ENCODE peak calls at places on chromosomes 13 and 19, in four cellular contexts. B, W, H and E are unnamed samples.

GRCh38 chr19:40776966-40777794 is 867 bp upstream of the RAB4B start:
- DNase-seq in B (peak), W (peak), H (peak), E (peak)

GRCh38 chr13:102856603-102857002 is 10.8 kb downstream of the ERCC5 start:
- DNase-seq in W (no peak), H (peak), B (no peak), E (no peak)

GRCh38 chr13:33057019-33057785 is 41.0 kb downstream of the KL start:
- DNase-seq in W (no peak), B (no peak), H (peak), E (peak)

GRCh38 chr13:105506463-105506862 is 1029.0 kb downstream of the EFNB2 start:
- DNase-seq in B (no peak), H (no peak), W (no peak), E (no peak)

GRCh38 chr13:98710521-98710920 is 42.0 kb downstream of the SLC15A1 start:
- DNase-seq in H (no peak), W (no peak), B (no peak), E (no peak)

GRCh38 chr13:78298657-78299056 is 304.7 kb downstream of the POU4F1 start:
- DNase-seq in B (no peak), W (no peak), H (peak), E (no peak)

GRCh38 chr13:35744566-35745203 is 268.2 kb upstream of the MAB21L1 start:
- DNase-seq in B (no peak), H (no peak), W (no peak), E (peak)

GRCh38 chr13:38883783-38884182 is 106.8 kb downstream of the STOML3 start:
- DNase-seq in B (no peak), W (no peak), H (peak), E (no peak)

GRCh38 chr19:49857061-49857833 is 6.3 kb downstream of the PTOV1 start:
- DNase-seq in B (no peak), W (no peak), H (no peak), E (no peak)

GRCh38 chr13:74891610-74892009 is 590.4 kb downstream of the TBC1D4 start:
- DNase-seq in B (no peak), W (no peak), H (peak), E (peak)

GRCh38 chr13:86932935-86933334 is 738.2 kb upstream of the SLITRK5 start:
- DNase-seq in W (no peak), B (no peak), H (no peak), E (no peak)

GRCh38 chr19:43553656-43554055 is 20.7 kb downstream of the ZNF575 start:
- DNase-seq in W (no peak), B (no peak), H (no peak), E (no peak)

GRCh38 chr19:43623889-43624670 is 4.7 kb upstream of the ZNF428 start:
- DNase-seq in H (no peak), B (no peak), W (no peak), E (no peak)

GRCh38 chr19:11519138-11519537 is 9.8 kb downstream of the ECSIT start:
- DNase-seq in B (no peak), W (no peak), H (no peak), E (no peak)

GRCh38 chr13:25538276-25538675 is 166.5 kb downstream of the ATP8A2 start:
- DNase-seq in H (no peak), B (no peak), W (no peak), E (no peak)

GRCh38 chr13:46031581-46032263 is 20.8 kb downstream of the ZC3H13 start:
- DNase-seq in W (no peak), B (no peak), H (no peak), E (no peak)

GRCh38 chr19:13621413-13621812 is 115.1 kb upstream of the CACNA1A start:
- DNase-seq in W (no peak), H (peak), B (no peak), E (peak)

GRCh38 chr19:3013261-3013725 is 15.8 kb downstream of the TLE2 start:
- DNase-seq in B (no peak), W (no peak), H (no peak), E (no peak)

GRCh38 chr19:7831452-7831851 is 1.4 kb downstream of the EVI5L start:
- DNase-seq in W (no peak), B (no peak), H (peak), E (peak)

GRCh38 chr19:5789201-5789795 is 1.7 kb downstream of the DUS3L start:
- DNase-seq in B (no peak), W (no peak), H (no peak), E (no peak)

GRCh38 chr19:10431943-10432735 is 11.8 kb downstream of the PDE4A start:
- DNase-seq in W (peak), B (no peak), H (peak), E (peak)